ENCODE peak calls at places on chromosomes 12 and 14, in four cellular contexts. F is CD4-positive, alpha-beta T cell; E is H9; T is tibial nerve. H is an unnamed sample.

GRCh38 chr12:111430418-111431353 is 25.0 kb downstream of the SH2B3 start:
- DNase-seq in T (no peak), E (no peak), F (no peak), H (no peak)

GRCh38 chr12:111429760-111430417 is 24.2 kb downstream of the SH2B3 start:
- DNase-seq in E (no peak), T (no peak), F (peak), H (no peak)

GRCh38 chr14:105064721-105065143 is 498 bp downstream of the GPR132 start:
- DNase-seq in F (no peak), T (no peak), E (peak), H (no peak)

GRCh38 chr12:29234552-29234951 is 85.5 kb downstream of the FAR2 start:
- DNase-seq in E (no peak), T (no peak), F (no peak), H (no peak)

GRCh38 chr14:101200008-101200649 is 296.6 kb upstream of the RTL1 start:
- DNase-seq in T (no peak), F (no peak), E (peak), H (no peak)

GRCh38 chr12:68495666-68496065 is 115.0 kb upstream of the RAP1B start:
- DNase-seq in T (no peak), F (no peak), E (no peak), H (no peak)

GRCh38 chr14:104284636-104285482 is 146.5 kb downstream of the KIF26A start:
- DNase-seq in T (no peak), F (no peak), E (peak), H (no peak)

GRCh38 chr14:78836777-78837176 is 666.6 kb downstream of the NRXN3 start:
- DNase-seq in F (no peak), E (peak), T (peak), H (peak)

GRCh38 chr12:62128186-62128965 is 131.8 kb upstream of the USP15 start:
- DNase-seq in T (no peak), E (no peak), F (no peak), H (no peak)

GRCh38 chr12:29516431-29516875 is 19.0 kb upstream of the OVCH1 start:
- DNase-seq in F (no peak), E (no peak), T (no peak), H (no peak)

GRCh38 chr12:65666876-65667275 is 157.4 kb upstream of the HMGA2 start:
- DNase-seq in E (no peak), F (no peak), T (no peak), H (no peak)

GRCh38 chr12:52139579-52140062 is 52.2 kb downstream of the KRT80 start:
- DNase-seq in E (peak), F (peak), T (no peak), H (no peak)

GRCh38 chr14:64693766-64694165 is 10.5 kb upstream of the PLEKHG3 start:
- DNase-seq in E (no peak), F (no peak), T (no peak), H (no peak)

GRCh38 chr12:17304503-17305347 is 698.8 kb upstream of the LMO3 start:
- DNase-seq in T (no peak), E (no peak), F (no peak), H (no peak)

DNA sequence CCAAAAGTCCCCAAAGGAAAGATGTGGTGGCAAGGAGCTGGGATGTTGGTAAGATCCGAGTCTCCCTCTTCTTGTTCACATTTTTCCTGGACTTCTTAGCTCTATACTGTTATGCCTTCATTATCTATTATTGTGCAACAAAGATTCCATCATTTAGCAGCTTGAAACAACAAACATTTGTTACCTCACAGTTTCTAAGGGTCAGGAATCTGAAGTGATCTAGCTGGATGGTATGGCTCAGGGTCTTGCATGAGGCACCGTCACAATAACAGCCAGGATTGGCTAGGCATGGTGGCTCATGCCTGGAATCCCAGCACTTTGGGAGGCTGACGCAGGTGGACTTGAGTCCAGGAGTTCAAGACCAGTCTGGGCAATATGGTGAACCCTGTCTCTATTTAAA is 51.1 kb upstream of the KRAS start:
- DNase-seq in E (no peak), F (no peak), T (no peak), H (no peak)
- H3K27ac ChIP-seq in E (no peak), F (no peak), T (no peak), H (no peak)

DNA sequence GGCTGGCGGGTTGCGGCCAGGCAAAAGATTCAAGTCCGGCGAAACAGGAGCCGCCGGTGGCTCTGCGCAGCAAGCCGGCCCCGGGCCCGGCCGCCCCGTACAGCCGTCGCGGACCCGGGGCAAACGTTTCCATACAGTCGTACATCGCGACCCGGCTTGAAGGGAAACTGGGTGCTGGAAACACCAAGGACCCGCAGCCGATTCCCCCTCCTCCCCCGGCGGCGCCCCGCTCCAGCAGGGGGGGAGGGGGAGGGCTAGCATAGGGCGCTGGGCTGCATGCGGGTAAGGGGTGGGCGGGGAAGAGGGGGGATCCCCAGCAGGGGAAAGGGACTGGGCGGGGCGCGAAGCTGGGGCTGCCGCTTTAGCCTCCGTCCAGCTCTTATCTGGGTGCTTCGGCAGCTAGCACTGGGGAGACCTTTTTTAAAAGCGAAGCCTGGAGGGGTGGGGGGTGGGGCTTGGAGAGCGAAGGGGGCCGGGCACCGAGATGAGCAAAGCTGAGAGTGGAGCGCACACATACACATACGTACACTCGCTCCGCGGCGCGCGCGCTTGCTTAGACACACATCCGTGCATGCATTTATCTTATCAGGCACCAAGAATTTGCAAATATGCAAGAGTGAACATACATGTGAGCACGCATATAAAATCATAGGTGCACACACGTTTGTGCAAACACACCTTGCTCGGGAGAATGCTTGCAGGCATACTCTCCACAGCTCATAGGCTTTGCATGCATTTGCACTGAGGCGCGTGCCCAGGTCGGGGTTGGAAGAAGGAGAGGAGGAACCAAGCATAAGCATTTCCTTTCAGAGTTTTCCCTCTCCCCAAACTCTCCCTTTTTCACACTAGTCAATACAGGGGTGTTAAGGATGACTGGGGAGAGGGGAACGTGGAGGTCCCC is 11.8 kb downstream of the RARG start:
- DNase-seq in F (peak), E (peak), T (peak), H (peak)
- H3K27ac ChIP-seq in F (peak), E (no peak), T (peak), H (peak)

DNA sequence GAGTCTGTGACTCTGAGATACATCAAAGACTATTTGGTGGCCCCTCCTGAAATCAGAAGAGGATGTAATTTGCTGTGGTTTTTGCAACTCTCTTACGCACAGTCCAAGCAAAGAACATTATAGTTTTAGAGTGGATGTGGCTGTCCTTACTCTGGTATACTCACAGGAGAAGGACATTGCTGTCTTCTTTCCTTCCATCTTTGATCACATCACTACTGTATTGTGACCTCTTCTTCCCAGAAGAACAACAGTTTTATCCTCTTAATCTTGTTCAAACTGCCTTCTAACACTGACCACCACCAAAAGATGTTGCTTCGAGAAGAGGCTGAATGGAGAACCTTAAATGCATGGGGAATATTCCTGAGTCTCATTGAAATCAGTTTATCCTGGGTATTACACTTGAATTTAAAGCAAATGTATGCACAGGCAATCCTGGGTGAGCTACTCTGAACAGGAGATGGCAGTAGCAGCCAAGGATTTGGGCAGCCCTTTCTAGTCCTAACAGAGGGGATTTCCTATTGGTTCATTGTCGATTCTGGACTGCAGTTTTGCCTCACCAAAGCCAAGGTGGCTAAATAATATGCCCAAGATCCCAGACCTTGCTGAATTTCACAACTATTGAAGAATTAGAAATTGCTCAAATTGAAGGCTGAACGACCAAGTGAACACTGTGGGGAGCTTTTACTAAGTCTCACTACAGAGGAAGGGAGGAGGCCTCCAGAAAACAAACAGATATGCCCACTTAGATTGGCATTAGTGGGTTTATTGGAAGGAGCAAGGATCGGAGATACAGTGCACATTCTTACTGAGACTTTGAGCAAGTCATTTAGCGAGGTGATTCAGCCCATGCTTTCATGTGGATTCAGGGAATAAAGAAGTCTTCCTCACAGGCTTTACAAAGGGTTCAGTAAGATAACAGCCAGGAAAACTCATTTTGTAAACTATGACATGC is 282.8 kb downstream of the PAWR start:
- DNase-seq in F (no peak), E (peak), T (peak), H (peak)
- H3K27ac ChIP-seq in F (no peak), E (no peak), T (no peak), H (no peak)

DNA sequence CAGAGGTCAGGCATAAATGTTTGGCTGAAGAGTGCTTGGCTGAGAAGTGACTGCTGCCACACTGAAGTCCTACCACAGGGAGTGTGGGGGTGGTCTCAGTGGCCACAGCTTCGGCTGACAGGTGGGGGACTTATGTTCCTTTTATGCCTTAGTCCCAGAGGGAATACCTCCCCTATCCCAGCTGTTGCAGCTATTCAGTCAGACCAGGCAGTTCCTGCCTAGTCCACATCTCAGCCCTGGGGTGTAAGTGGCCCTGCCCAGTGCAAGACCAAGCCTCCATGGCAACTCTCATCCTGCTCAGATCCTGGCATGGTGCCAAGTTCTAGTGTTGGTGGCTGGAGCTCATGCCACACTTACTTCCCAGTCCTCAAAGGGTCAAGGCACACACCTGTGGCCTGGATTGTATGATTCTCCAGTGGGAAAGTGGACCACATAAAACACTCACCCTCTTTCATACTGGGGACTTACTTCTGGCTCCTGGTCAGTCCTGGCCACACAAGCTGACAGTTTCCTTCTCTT is 161.3 kb upstream of the CAND1 start:
- DNase-seq in E (no peak), T (no peak), F (no peak), H (no peak)
- H3K27ac ChIP-seq in E (no peak), T (no peak), F (no peak), H (no peak)

GRCh38 chr12:25995906-25996305 is 37.4 kb downstream of the RASSF8 start:
- DNase-seq in T (no peak), F (no peak), E (no peak), H (no peak)
- H3K27ac ChIP-seq in T (no peak), F (no peak), E (no peak), H (no peak)

GRCh38 chr12:49973361-49973830 is 649 bp downstream of the AQP6 start:
- DNase-seq in F (no peak), E (no peak), T (no peak), H (no peak)
- H3K27ac ChIP-seq in F (no peak), E (no peak), T (no peak), H (no peak)

GRCh38 chr12:125164541-125164940 is 99.3 kb downstream of the AACS start:
- DNase-seq in T (no peak), E (no peak), F (no peak), H (no peak)
- H3K27ac ChIP-seq in T (no peak), E (no peak), F (no peak), H (no peak)

GRCh38 chr12:109589240-109589590 is 15.6 kb downstream of the MVK start:
- DNase-seq in E (no peak), T (no peak), F (no peak), H (no peak)
- H3K27ac ChIP-seq in E (no peak), T (no peak), F (no peak), H (no peak)

GRCh38 chr12:124426594-124427550 is 132.0 kb downstream of the RFLNA start:
- DNase-seq in F (no peak), T (peak), E (no peak), H (peak)
- H3K27ac ChIP-seq in F (no peak), T (peak), E (no peak), H (no peak)

GRCh38 chr12:122185494-122186082 is 2.7 kb downstream of the LRRC43 start:
- DNase-seq in F (no peak), E (no peak), T (no peak), H (no peak)

GRCh38 chr12:122185079-122185478 is 2.2 kb downstream of the LRRC43 start:
- DNase-seq in F (no peak), T (no peak), E (no peak), H (no peak)

GRCh38 chr12:122184522-122184921 is 1.6 kb downstream of the LRRC43 start:
- DNase-seq in E (no peak), T (no peak), F (no peak), H (no peak)

GRCh38 chr12:122183588-122183940 is 641 bp downstream of the LRRC43 start:
- DNase-seq in F (no peak), T (no peak), E (no peak), H (no peak)

GRCh38 chr12:122182887-122183587 is at the start of gene LRRC43:
- DNase-seq in T (no peak), F (no peak), E (peak), H (peak)
- H3K27ac ChIP-seq in T (no peak), F (no peak), E (no peak), H (no peak)

H was measured in testis.